ENCODE peak calls at places on chromosomes 13 and 19, in four cellular contexts. H, G, S and J are unnamed samples.

GRCh38 chr13:38862443-38862842 is 128.2 kb downstream of the STOML3 start:
- DNase-seq in S (no peak), G (no peak), H (no peak), J (no peak)

GRCh38 chr13:75256922-75257321 is 225.0 kb downstream of the TBC1D4 start:
- DNase-seq in G (peak), S (peak), H (no peak), J (peak)

GRCh38 chr13:99165753-99166587 is 34.7 kb upstream of the UBAC2 start:
- DNase-seq in G (no peak), H (no peak), S (no peak), J (no peak)

GRCh38 chr13:24074687-24075086 is 85.8 kb upstream of the SPATA13 start:
- DNase-seq in H (no peak), S (no peak), G (no peak), J (no peak)

GRCh38 chr13:24842533-24843278 is 78.7 kb downstream of the RNF17 start:
- DNase-seq in G (no peak), H (no peak), S (peak), J (peak)

GRCh38 chr13:102028198-102028597 is 373.6 kb downstream of the FGF14 start:
- DNase-seq in H (no peak), S (no peak), G (no peak), J (no peak)

GRCh38 chr13:31413531-31413930 is 213.8 kb downstream of the B3GLCT start:
- DNase-seq in G (no peak), H (no peak), S (no peak), J (no peak)

GRCh38 chr19:34881982-34882381 is 44.7 kb upstream of the ZNF30 start:
- DNase-seq in S (no peak), H (no peak), G (no peak), J (no peak)

GRCh38 chr13:112740502-112741131 is 50.8 kb downstream of the ATP11A start:
- DNase-seq in H (no peak), S (no peak), G (no peak), J (peak)

GRCh38 chr13:40777166-40777956 is 6.4 kb upstream of the MRPS31 start:
- DNase-seq in G (no peak), H (peak), S (peak), J (peak)

GRCh38 chr13:26500618-26501320 is 56.7 kb upstream of the WASF3 start:
- DNase-seq in S (no peak), G (no peak), H (no peak), J (no peak)

GRCh38 chr19:38596057-38596981 is 21.4 kb downstream of the MAP4K1 start:
- DNase-seq in S (peak), G (no peak), H (peak), J (no peak)
- H2AFZ ChIP-seq in S (peak), G (peak), H (peak), J (no peak)

GRCh38 chr13:35479223-35479536 is 2.7 kb upstream of the MAB21L1 start:
- DNase-seq in G (no peak), H (peak), S (no peak), J (no peak)

GRCh38 chr13:35479691-35480090 is 3.2 kb upstream of the MAB21L1 start:
- DNase-seq in G (no peak), S (no peak), H (no peak), J (no peak)

GRCh38 chr13:35481777-35482176 is 5.3 kb upstream of the MAB21L1 start:
- DNase-seq in H (no peak), G (no peak), S (no peak), J (no peak)

GRCh38 chr13:35475960-35476943 is at the start of gene MAB21L1:
- DNase-seq in S (no peak), H (peak), G (no peak), J (peak)

DNA sequence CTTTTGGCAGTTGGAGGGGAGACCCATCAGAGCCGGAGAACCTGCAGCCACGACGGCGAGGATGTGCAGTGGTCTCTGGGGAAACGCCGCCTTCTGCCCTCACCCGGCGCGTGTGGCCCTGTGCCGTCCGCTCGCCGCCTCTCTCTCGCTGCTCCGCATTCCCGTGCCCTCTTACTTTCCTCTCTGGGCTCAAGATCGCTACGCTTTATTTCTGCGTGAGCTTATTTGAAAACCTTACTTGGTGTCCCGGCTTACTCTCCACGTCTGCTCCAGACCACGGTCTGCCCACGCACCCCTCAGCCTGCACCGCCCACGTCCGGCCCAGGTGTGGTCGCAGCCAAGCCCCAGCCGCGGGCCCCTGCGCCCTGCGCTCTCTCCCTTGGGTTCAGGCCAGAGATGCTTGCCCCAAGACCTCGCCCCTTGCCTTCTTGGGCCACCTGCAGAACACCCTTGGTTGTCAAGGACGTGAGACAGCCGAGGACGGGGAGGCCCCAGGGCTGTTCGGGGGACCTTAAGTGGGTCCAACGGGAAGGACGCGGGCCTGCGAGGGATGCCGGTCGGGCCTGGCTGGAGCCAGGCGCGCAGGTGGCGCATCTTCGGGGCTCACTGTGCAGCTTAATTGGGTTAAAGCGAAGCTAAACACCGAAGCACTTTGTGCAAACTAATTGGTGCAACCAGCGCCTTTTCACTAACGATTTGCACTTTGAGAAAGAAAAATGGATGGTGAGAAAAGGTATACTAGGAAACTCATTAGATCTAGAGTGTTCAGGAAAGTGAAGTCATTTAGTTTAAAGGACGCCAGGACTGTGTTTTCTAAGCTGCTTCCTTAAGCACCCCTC is 2.1 kb upstream of the MAB21L1 start:
- DNase-seq in H (peak), S (no peak), G (no peak), J (no peak)
- TF ChIP-seq EZH2 in H (peak), S (no peak), G (no peak), J (no peak)

DNA sequence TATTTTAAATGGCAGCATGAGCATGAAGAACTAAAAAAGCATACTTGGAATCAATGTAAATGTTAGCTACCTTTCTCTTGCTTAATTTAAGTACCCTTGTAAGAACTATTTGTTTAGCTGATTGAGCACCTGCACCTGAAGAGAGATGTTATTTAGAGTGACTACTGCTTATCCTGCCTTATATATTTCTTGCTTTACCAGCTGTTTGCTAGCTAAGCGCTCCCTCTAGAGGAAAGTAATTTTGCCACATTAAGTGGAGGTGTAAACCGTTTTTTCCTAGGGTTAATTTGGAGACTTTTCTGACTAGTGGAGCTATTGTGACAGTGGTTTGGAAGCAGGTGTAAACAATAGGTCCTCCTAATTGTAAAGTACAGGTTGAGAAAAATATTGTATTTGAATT is 19.4 kb upstream of the PSG2 start:
- DNase-seq in G (no peak), S (no peak), H (no peak), J (no peak)
- TF ChIP-seq CTCF in G (no peak), S (peak), H (no peak), J (no peak)

GRCh38 chr13:67238277-67238859 is 8.2 kb upstream of the PCDH9 start:
- DNase-seq in S (no peak), G (no peak), H (peak), J (peak)
- H2AFZ ChIP-seq in S (no peak), G (no peak), H (no peak), J (no peak)

DNA sequence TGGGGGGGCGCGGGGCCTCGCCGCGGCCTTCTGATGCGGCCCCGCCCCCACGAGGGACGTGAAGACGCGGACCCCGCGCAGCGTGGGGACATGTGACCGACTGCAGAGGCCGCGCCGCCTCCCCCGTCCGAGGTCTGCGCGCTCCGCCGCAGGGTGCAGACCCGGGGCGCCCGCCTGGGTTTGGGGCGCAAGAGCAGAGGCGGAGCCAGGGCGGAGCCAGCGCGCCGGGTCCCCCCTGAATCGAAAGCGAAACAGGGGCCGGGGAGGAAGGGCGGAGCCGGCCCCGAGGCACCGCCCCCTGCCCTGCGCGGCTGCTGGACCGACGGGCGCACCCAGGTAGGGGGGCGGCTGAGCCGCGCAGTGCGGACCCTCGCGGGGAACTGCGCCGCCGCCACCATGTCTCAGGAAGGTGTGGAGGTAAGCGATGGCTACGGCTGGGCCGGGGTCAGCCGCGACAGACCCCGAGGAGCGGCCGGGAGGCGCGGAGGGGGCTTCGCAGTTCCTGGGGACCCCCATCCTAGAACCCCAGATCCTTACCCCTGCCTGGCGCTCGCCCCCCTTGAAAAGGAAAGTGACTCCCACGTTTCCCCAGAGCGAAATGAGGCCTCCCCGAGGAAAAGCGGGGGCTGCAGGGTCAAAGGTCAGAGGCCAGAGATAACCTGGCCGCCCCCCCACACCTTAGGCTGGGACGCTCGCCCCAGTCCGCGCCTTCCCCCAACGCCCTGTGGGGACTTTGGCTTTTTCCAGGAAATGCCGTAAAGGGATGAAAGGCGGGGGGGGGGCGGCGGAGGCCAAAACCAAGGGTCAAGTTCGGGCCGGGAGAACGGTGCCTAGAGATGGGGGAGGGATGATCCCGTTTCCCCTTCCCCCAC is at the start of gene SHFL:
- DNase-seq in S (peak), G (no peak), H (peak), J (peak)
- TF ChIP-seq EZH2 in S (no peak), G (no peak), H (no peak), J (no peak)

GRCh38 chr19:2550431-2551171 is 74.7 kb downstream of the GADD45B start:
- DNase-seq in G (no peak), H (peak), S (no peak), J (no peak)
- TF ChIP-seq CTCF in G (no peak), H (no peak), S (no peak), J (no peak)

GRCh38 chr13:44906230-44906629 is 83.0 kb downstream of the NUFIP1 start:
- DNase-seq in H (no peak), G (no peak), S (no peak), J (no peak)

GRCh38 chr13:44904982-44905381 is 84.3 kb downstream of the NUFIP1 start:
- DNase-seq in S (peak), H (no peak), G (no peak), J (peak)

GRCh38 chr13:44906758-44907157 is 82.5 kb downstream of the NUFIP1 start:
- DNase-seq in G (no peak), H (no peak), S (no peak), J (peak)

GRCh38 chr13:44902793-44903192 is 86.5 kb downstream of the NUFIP1 start:
- DNase-seq in S (no peak), H (no peak), G (no peak), J (no peak)

GRCh38 chr13:44903596-44903995 is 85.7 kb downstream of the NUFIP1 start:
- DNase-seq in G (no peak), H (no peak), S (no peak), J (peak)
- H2AFZ ChIP-seq in G (no peak), H (peak), S (no peak), J (peak)

DNA sequence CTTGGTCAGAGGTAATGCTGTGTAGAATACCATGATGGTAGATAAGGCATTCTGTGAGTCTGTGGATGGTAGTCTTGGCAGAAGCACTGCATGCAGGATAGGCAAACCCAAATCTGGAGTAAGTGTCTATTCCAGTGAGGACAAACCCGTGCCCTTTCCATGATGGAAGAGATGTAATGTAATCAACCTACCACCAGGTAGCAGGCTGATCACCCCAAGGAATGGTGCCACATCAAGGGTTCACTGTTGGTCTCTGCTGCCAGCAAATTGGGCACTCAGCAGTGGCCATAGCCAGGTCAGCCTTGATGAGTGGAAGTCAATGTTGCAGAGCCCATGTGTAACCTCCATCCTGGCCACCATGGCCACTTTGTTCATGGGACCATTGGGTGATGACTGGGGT is 155.0 kb downstream of the RAP2A start:
- DNase-seq in H (peak), G (no peak), S (no peak), J (no peak)
- TF ChIP-seq EZH2 in H (no peak), G (no peak), S (no peak), J (no peak)

GRCh38 chr13:108086678-108087077 is 128.7 kb downstream of the LIG4 start:
- DNase-seq in G (no peak), H (peak), S (peak), J (no peak)
- TF ChIP-seq CTCF in G (peak), H (peak), S (peak), J (no peak)